ENCODE peak calls at places on chromosome 12, in five cellular contexts. B is HuH-7, P is lung, K is cerebellar cortex, S is AML-193. Q is an unnamed sample.

GRCh38 chr12:42156232-42156631 is 11.6 kb upstream of the GXYLT1 start:
- DNase-seq in B (no peak), P (no peak), K (no peak), S (no peak), Q (no peak)

GRCh38 chr12:29320295-29321090 is 60.5 kb downstream of the ERGIC2 start:
- DNase-seq in B (no peak), P (no peak), K (no peak), S (no peak), Q (no peak)

GRCh38 chr12:52156757-52157565 is 34.9 kb downstream of the KRT80 start:
- DNase-seq in B (peak), P (peak), K (peak), S (peak), Q (no peak)

GRCh38 chr12:131120831-131121271 is 167.1 kb downstream of the ADGRD1 start:
- DNase-seq in B (no peak), P (no peak), K (no peak), S (no peak), Q (no peak)

GRCh38 chr12:62308201-62308600 is 48.0 kb downstream of the USP15 start:
- DNase-seq in B (no peak), P (no peak), K (no peak), S (no peak), Q (no peak)

GRCh38 chr12:131208425-131208824 is 254.7 kb downstream of the ADGRD1 start:
- DNase-seq in B (no peak), P (no peak), K (no peak), S (no peak), Q (no peak)

GRCh38 chr12:13724136-13724535 is 257.3 kb downstream of the GRIN2B start:
- DNase-seq in B (no peak), P (no peak), K (no peak), S (no peak), Q (no peak)

GRCh38 chr12:128644664-128645296 is 179.0 kb downstream of the SLC15A4 start:
- DNase-seq in B (peak), P (peak), K (peak), S (peak), Q (no peak)

GRCh38 chr12:1206118-1206734 is 215.2 kb downstream of the ERC1 start:
- DNase-seq in B (no peak), P (no peak), K (no peak), S (no peak), Q (no peak)

GRCh38 chr12:31959701-31960391 is 631 bp downstream of the RESF1 start:
- DNase-seq in B (peak), P (peak), K (peak), S (peak), Q (peak)

GRCh38 chr12:79935624-79936040 is 735 bp upstream of the PPP1R12A start:
- DNase-seq in B (no peak), P (no peak), K (peak), S (peak), Q (peak)

Q was measured in GF-D8.